ENCODE peak calls at places on chromosomes 11 and 22, in five cellular contexts. I, F, C, E and V are unnamed samples.

GRCh38 chr11:26027887-26028286 is 304.0 kb upstream of the ANO3 start:
- DNase-seq in I (no peak), F (no peak), C (no peak), E (no peak), V (no peak)

GRCh38 chr11:65419460-65419772 is 3.2 kb upstream of the NEAT1 start:
- DNase-seq in I (no peak), F (no peak), C (no peak), E (no peak), V (no peak)

GRCh38 chr11:44224867-44225501 is 85.0 kb downstream of the ALX4 start:
- DNase-seq in I (no peak), F (no peak), C (peak), E (no peak), V (no peak)

GRCh38 chr11:15107730-15108515 is 6.8 kb upstream of the INSC start:
- DNase-seq in I (no peak), F (no peak), C (no peak), E (no peak), V (no peak)

GRCh38 chr11:64745219-64745522 is 1.2 kb upstream of the RASGRP2 start:
- DNase-seq in I (peak), F (no peak), C (no peak), E (no peak), V (no peak)

GRCh38 chr11:71248656-71249055 is 3.7 kb downstream of the SHANK2 start:
- DNase-seq in I (no peak), F (no peak), C (no peak), E (no peak), V (no peak)

GRCh38 chr11:35185696-35186095 is 46.7 kb downstream of the CD44 start:
- DNase-seq in I (no peak), F (no peak), C (peak), E (no peak), V (no peak)

GRCh38 chr11:88520391-88520790 is 182.9 kb upstream of the CTSC start:
- DNase-seq in I (no peak), F (no peak), C (peak), E (no peak), V (no peak)

GRCh38 chr22:48941903-48942625 is 885.6 kb downstream of the BRD1 start:
- DNase-seq in I (no peak), F (no peak), C (no peak), E (no peak), V (no peak)

GRCh38 chr22:49704345-49705215 is 123.1 kb downstream of the BRD1 start:
- DNase-seq in I (no peak), F (no peak), C (no peak), E (no peak), V (no peak)

DNA sequence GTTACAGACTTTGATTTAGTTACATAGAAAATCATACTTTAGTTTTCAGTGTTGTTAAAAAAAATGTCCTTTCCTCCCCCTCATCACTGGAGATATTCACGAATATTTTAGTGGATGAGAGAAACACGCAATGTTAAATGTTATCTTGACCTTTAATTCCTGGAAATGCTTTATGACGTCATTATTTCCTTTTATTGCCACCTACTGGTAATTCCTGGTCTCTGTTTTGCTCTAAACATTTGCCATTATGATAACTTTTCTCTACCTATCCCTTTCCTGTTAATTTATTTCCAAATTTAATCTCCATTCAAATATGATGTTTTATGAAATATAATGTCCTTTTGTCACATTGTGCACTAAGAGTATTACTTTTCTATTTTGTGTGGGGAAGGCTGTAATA is 770.6 kb downstream of the FAM181B start:
- DNase-seq in I (no peak), F (no peak), C (peak), E (no peak), V (no peak)
- TF ChIP-seq CTCF in I (peak), F (no peak), C (peak), E (no peak), V (peak)

DNA sequence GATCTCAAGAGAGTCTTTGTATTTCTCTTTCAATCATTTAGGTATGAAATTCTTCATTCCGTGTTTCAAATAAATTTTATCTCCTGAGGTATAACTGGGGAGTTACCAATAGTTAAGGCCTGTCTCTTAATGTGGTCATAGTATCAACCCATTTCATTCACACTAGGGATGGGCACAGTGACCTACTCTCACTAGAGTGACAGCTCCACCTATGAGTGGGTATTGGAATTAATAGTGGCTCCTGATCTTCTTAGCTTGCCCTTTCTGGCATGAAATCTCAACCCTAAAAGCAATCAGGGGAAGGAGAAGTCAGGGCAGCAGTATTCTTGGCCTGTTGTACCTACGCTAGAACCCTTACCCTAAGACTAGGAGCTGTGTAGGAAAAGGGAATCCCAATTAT is 507.7 kb downstream of the FAM181B start:
- DNase-seq in I (no peak), F (no peak), C (no peak), E (no peak), V (no peak)
- TF ChIP-seq CTCF in I (peak), F (no peak), C (no peak), E (no peak), V (no peak)

GRCh38 chr22:35838849-35839646 is 121.4 kb downstream of the APOL5 start:
- DNase-seq in I (no peak), F (peak), C (peak), E (peak), V (peak)

GRCh38 chr22:35841907-35842518 is 124.3 kb downstream of the APOL5 start:
- DNase-seq in I (no peak), F (no peak), C (no peak), E (no peak), V (no peak)

GRCh38 chr22:35842519-35842913 is 124.8 kb downstream of the APOL5 start:
- DNase-seq in I (no peak), F (no peak), C (no peak), E (no peak), V (no peak)

GRCh38 chr22:35837328-35837727 is 119.7 kb downstream of the APOL5 start:
- DNase-seq in I (no peak), F (no peak), C (no peak), E (no peak), V (no peak)

DNA sequence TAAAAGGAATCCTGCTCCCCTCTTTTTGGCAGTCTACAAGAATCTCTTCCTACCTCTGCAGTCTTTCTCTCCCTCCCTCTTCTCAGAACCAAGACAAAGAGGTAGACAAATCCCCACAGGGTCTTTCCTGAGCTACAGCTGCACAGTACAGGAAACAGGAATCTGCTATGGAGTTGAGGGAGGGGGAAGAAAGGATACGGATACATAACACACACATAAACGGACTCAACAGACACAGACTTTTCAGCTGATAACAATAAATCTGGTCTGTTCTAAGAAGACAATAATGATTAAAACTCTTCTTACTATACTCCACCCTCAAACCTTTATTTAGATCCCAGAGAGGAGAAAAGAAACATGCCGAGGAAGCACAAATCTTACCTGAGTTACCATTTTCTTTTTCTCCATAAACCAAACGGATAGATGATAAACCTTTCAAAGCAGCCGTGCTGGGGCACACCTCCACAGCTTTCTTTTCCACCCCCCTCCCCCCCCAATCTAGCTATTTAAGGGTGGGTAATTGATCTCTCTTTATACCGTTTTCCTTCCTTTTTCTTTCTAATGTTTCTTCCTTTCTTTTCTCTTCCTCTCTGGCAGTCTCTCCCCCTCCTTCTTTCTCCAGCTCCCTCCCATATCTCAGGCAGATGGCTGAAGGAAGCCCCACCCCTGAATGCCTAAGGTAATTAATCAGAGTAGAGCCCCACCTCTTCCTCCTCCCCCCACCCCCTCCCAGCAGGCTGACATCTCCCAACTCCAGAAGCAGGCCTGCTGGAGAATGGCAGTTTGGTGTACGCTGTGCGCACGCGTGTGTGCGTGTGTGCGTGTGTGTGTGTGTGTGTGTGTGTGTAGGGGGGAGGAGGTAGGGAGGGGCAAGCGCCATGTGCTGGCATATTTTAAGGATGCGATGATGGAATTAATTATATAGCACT is 122.4 kb downstream of the APOL5 start:
- DNase-seq in I (peak), F (peak), C (peak), E (peak), V (peak)
- TF ChIP-seq CTCF in I (no peak), F (no peak), C (no peak), E (no peak), V (no peak)

DNA sequence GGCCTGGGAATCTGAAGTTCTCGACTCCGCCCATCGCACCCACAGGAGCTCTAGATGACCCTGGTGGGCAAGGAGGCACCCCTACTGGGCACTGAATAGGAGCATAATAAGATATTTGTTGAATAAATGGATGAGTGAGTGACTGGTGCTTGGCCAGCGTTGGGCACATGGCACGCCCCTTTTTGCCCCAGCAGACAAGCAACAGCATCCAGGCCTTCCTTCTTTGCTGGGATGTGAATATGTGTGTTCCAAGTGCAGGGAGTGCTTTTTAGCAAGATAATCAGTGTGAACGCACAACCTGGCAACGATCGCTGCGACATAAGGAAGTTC is 450 bp upstream of the CELF1 start:
- DNase-seq in I (no peak), F (no peak), C (peak), E (no peak), V (no peak)
- TF ChIP-seq CTCF in I (no peak), F (no peak), C (no peak), E (no peak), V (no peak)

DNA sequence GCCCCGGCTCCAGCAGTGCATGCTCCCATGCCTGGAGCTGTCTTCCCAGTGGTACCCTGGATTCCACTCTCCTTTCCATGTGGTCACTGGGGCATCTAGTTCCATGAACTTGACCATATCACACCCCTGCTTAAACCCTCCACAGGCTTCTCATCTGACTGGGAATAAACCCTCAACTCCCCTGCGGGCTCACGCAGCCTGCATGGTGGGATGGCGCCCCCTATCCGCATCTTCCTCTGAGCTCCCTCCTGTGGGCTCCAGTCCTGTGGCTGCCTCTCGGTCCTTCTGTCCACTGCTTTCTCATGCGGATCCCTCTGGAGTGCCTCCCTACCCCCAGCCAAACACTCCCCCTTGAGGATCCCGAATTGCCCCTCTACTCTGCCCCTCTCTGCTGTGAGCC is 41.4 kb upstream of the TTLL12 start:
- DNase-seq in I (no peak), F (no peak), C (peak), E (peak), V (peak)
- TF ChIP-seq CTCF in I (no peak), F (peak), C (peak), E (peak), V (peak)